ENCODE peak calls at places on chromosome 21, in eight cellular contexts. M is A549, T is heart left ventricle, O is gastrocnemius medialis, R is GM12878, H is upper lobe of left lung, J is HCT116, S is K562. G is an unnamed sample.

GRCh38 chr21:33698088-33698487 is 55.8 kb downstream of the ITSN1 start:
- ATAC-seq in H (no peak), J (no peak), O (no peak), T (peak), M (no peak), S (no peak), R (no peak), G (no peak)

GRCh38 chr21:39451332-39452206 is at the start of gene SH3BGR:
- ATAC-seq in T (peak), O (peak), H (peak), J (peak), M (no peak), R (no peak), S (peak), G (peak)

GRCh38 chr21:34967509-34968289 is 81.4 kb downstream of the RUNX1 start:
- ATAC-seq in T (no peak), H (no peak), S (peak), M (no peak), R (no peak), J (no peak), O (no peak), G (no peak)

GRCh38 chr21:39799178-39799577 is 54.2 kb downstream of the IGSF5 start:
- ATAC-seq in M (no peak), S (no peak), H (no peak), O (no peak), J (no peak), R (no peak), T (peak), G (no peak)

GRCh38 chr21:44354001-44354405 is 582 bp downstream of the TRPM2 start:
- ATAC-seq in O (peak), J (no peak), M (no peak), T (peak), R (no peak), S (no peak), H (no peak), G (peak)

GRCh38 chr21:38912789-38913119 is 107.0 kb downstream of the ETS2 start:
- ATAC-seq in S (peak), R (no peak), H (no peak), O (no peak), M (no peak), J (peak), T (no peak), G (no peak)

GRCh38 chr21:34074283-34075098 is 1.1 kb downstream of the MRPS6 start:
- ATAC-seq in S (peak), M (no peak), J (no peak), O (no peak), H (no peak), R (peak), T (no peak), G (no peak)

GRCh38 chr21:25501448-25501847 is 105.8 kb downstream of the MRPL39 start:
- ATAC-seq in T (no peak), R (peak), O (no peak), H (no peak), M (no peak), J (no peak), S (no peak), G (no peak)

GRCh38 chr21:39483917-39484316 is 32.1 kb downstream of the SH3BGR start:
- ATAC-seq in M (no peak), H (no peak), O (peak), T (no peak), S (no peak), J (no peak), R (no peak), G (no peak)

GRCh38 chr21:31218830-31219608 is 125.0 kb downstream of the TIAM1 start:
- ATAC-seq in O (peak), H (peak), R (peak), S (no peak), M (no peak), J (peak), T (peak), G (peak)

GRCh38 chr21:38487906-38488639 is 10.2 kb downstream of the ERG start:
- ATAC-seq in R (no peak), S (no peak), O (peak), J (no peak), H (no peak), T (peak), M (no peak), G (no peak)

GRCh38 chr21:33854604-33855003 is 61.0 kb downstream of the ATP5PO start:
- ATAC-seq in H (no peak), S (no peak), T (peak), J (no peak), R (no peak), M (peak), O (no peak), G (no peak)

GRCh38 chr21:20968391-20968790 is 29.8 kb upstream of the NCAM2 start:
- ATAC-seq in M (no peak), S (no peak), J (no peak), H (no peak), T (no peak), R (no peak), O (no peak), G (no peak)

GRCh38 chr21:24436236-24436635 is 1171.0 kb downstream of the MRPL39 start:
- ATAC-seq in T (no peak), S (no peak), J (no peak), H (no peak), M (no peak), R (no peak), O (no peak), G (no peak)

GRCh38 chr21:17270234-17270633 is 242.6 kb upstream of the CXADR start:
- ATAC-seq in S (no peak), H (no peak), J (no peak), M (peak), T (peak), R (no peak), O (peak), G (peak)

GRCh38 chr21:34110594-34111202 is 37.3 kb downstream of the MRPS6 start:
- ATAC-seq in H (no peak), S (peak), R (no peak), O (no peak), J (no peak), T (no peak), M (no peak), G (no peak)

GRCh38 chr21:41290106-41290799 is 26.3 kb upstream of the FAM3B start:
- ATAC-seq in H (no peak), T (no peak), O (no peak), S (no peak), R (no peak), M (no peak), J (no peak), G (no peak)

GRCh38 chr21:17476006-17476405 is 36.8 kb upstream of the CXADR start:
- ATAC-seq in S (no peak), R (no peak), H (no peak), O (no peak), T (peak), M (no peak), J (no peak), G (no peak)

GRCh38 chr21:40976198-40977114 is 129.5 kb upstream of the DSCAM start:
- ATAC-seq in S (no peak), O (no peak), M (no peak), H (no peak), T (no peak), J (no peak), R (no peak), G (no peak)

GRCh38 chr21:33940846-33941245 is 25.2 kb upstream of the ATP5PO start:
- ATAC-seq in O (no peak), T (no peak), S (no peak), H (no peak), R (no peak), J (no peak), M (no peak), G (peak)

GRCh38 chr21:15682182-15682895 is 47.4 kb upstream of the USP25 start:
- ATAC-seq in S (no peak), H (no peak), J (no peak), O (no peak), T (peak), R (no peak), M (no peak), G (no peak)

GRCh38 chr21:20874202-20874601 is 124.0 kb upstream of the NCAM2 start:
- ATAC-seq in T (no peak), H (no peak), M (no peak), R (no peak), J (no peak), S (no peak), O (no peak), G (no peak)

GRCh38 chr21:34093083-34093482 is 19.7 kb downstream of the MRPS6 start:
- ATAC-seq in H (no peak), S (no peak), M (no peak), O (no peak), J (no peak), T (no peak), R (no peak), G (no peak)

GRCh38 chr21:33989440-33989839 is 73.8 kb upstream of the ATP5PO start:
- ATAC-seq in O (no peak), T (no peak), M (no peak), J (no peak), R (no peak), H (no peak), S (no peak), G (no peak)

GRCh38 chr21:16578912-16579311 is 849.1 kb downstream of the USP25 start:
- ATAC-seq in S (no peak), O (no peak), H (no peak), R (no peak), T (peak), M (no peak), J (no peak), G (no peak)

GRCh38 chr21:30979054-30979453 is 59.2 kb downstream of the KRTAP19-8 start:
- ATAC-seq in J (no peak), R (no peak), H (no peak), M (no peak), O (no peak), S (no peak), T (no peak), G (no peak)

GRCh38 chr21:24375201-24375600 is 1232.1 kb downstream of the MRPL39 start:
- ATAC-seq in S (no peak), T (no peak), R (peak), M (no peak), J (no peak), O (no peak), H (no peak), G (no peak)

GRCh38 chr21:32410291-32410690 is 2.2 kb upstream of the EVA1C start:
- ATAC-seq in R (no peak), M (no peak), O (no peak), S (no peak), H (no peak), J (no peak), T (no peak), G (no peak)

GRCh38 chr21:32410916-32411315 is 1.6 kb upstream of the EVA1C start:
- ATAC-seq in H (no peak), J (no peak), O (no peak), M (no peak), T (peak), S (no peak), R (no peak), G (no peak)

GRCh38 chr21:32412998-32413504 is 545 bp downstream of the EVA1C start:
- ATAC-seq in T (peak), S (no peak), O (peak), R (no peak), M (peak), H (peak), J (peak), G (peak)

GRCh38 chr21:32412162-32412997 is at the start of gene EVA1C:
- ATAC-seq in O (peak), T (peak), R (no peak), J (peak), H (peak), S (no peak), M (peak), G (peak)

GRCh38 chr21:32411366-32412161 is 942 bp upstream of the EVA1C start:
- ATAC-seq in O (peak), H (peak), S (peak), J (peak), M (peak), R (no peak), T (peak), G (peak)
- TF ChIP-seq POLR2A in O (peak), H (peak), S (no peak), J (peak), M (peak), R (no peak), T (peak), G (peak)

GRCh38 chr21:36987845-36988244 is 18.7 kb upstream of the RIPPLY3 start:
- ATAC-seq in O (no peak), H (no peak), J (no peak), M (no peak), R (no peak), T (no peak), S (no peak), G (no peak)

GRCh38 chr21:36988536-36988935 is 18.0 kb upstream of the RIPPLY3 start:
- ATAC-seq in H (no peak), M (no peak), J (no peak), O (no peak), R (no peak), T (no peak), S (no peak), G (no peak)

GRCh38 chr21:36990508-36991205 is 15.8 kb upstream of the RIPPLY3 start:
- ATAC-seq in M (no peak), H (no peak), O (no peak), R (no peak), S (no peak), T (no peak), J (no peak), G (no peak)

GRCh38 chr21:36992671-36993070 is 13.8 kb upstream of the RIPPLY3 start:
- ATAC-seq in T (no peak), J (no peak), H (no peak), S (no peak), O (no peak), M (no peak), R (no peak), G (no peak)

DNA sequence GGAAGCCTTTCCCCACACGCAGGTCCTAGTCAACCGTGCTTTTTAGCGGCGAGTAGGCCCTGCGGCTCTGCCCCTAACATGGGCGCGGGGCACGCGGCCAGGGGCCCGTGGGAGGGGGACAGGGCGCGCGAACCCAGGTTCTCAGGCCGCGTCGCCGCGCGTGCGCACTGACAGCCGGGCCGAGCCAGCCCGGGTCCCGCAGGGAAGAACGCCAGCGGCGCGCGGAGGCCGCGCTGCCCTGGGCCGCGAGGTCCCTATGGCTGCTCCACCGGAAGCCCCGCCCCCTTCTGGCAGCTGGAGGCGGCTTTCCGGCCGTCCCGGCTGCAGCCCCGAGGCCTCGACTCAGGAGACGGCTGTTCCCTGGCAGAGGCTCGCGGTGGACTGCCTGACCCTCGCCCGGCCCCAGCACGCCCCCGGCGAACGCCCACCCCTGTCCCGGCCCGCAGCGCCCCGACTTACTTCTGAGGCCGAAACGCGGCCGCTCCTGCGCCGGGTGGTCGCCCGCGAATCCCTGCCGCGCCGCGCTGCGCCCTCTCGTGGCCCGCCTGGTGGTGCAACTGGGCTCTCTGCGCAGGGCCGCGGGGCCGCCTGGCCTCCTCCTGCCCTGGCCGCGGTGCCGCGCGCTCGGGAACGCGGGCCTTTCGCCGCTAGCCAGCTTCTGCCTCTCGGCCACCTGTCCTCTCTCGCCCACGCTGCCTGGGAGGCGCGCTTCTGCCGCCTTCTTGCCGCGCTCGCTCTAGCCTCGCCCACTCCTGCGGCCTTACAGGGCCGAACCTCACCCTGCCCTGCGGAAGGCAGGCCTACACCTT is 16.6 kb upstream of the RIPPLY3 start:
- ATAC-seq in O (peak), J (peak), T (peak), M (peak), S (peak), R (peak), H (peak), G (peak)
- TF ChIP-seq POLR2A in O (peak), J (peak), T (peak), M (peak), S (peak), R (peak), H (peak), G (peak)

DNA sequence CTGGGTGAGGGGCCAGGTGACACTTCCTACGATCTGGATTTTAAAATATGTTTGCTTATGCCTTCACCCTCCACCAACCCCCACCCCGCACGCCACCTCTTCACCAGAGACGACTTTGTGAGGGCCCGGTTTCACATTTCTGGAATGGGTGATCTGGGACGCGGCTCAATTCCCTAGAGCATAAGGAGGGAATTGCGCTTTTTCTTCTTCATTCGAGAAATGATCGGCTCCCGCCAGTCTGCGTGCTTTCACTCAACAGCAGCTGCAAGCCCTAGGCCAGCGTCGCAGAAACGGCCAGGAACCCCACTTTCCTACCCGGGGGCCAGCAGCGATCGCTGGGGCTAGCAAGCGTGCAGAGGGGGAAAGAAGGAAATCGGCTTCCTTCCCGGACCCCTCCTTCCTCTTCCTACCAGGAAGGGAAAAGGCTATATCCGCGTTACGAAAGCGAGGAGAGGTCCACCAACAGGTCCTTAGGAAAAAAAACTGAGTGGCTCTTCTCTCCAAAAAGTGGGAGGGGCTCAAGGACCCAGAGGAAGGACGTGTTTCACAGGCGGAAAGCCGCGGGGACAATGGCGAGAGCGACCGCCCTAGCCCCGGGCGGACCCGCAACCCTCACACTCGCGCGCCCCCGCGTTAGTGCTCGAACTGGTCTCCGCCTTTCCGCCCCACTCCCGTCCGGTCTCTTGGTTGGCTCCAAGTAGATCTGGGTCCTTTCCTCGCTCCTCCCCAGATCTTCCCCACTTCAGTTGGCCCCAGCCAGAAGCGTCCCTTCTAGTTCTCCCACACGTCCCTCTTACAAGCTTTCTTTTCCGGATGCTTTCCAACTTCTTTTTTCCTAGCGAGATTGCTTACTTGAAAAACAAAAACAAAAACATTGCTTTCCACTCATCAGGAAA is 1.1 kb upstream of the ADAMTS1 start:
- ATAC-seq in S (no peak), J (no peak), H (peak), R (no peak), T (peak), O (peak), M (peak), G (peak)
- TF ChIP-seq POLR2A in S (no peak), J (no peak), H (peak), R (no peak), T (peak), O (peak), M (no peak), G (peak)

GRCh38 chr21:36156815-36157670 is at the start of gene DOP1B:
- ATAC-seq in J (peak), H (no peak), O (peak), S (peak), M (peak), T (peak), R (peak), G (no peak)
- TF ChIP-seq POLR2A in J (peak), H (peak), O (peak), S (peak), M (peak), T (peak), R (peak), G (peak)

GRCh38 chr21:36456714-36457399 is 23.1 kb downstream of the CLDN14 start:
- ATAC-seq in M (no peak), O (no peak), H (no peak), S (no peak), R (no peak), J (no peak), T (no peak), G (no peak)
- TF ChIP-seq POLR2A in M (no peak), O (no peak), H (no peak), S (no peak), R (no peak), J (no peak), T (no peak), G (no peak)

GRCh38 chr21:42655797-42656770 is 2.7 kb downstream of the PDE9A start:
- ATAC-seq in T (no peak), J (no peak), H (no peak), O (no peak), M (no peak), S (no peak), R (no peak), G (no peak)

GRCh38 chr21:42656872-42657271 is 3.5 kb downstream of the PDE9A start:
- ATAC-seq in T (no peak), J (no peak), H (no peak), O (no peak), M (no peak), S (no peak), R (no peak), G (no peak)

GRCh38 chr21:42653492-42654061 is at the start of gene PDE9A:
- ATAC-seq in S (peak), R (no peak), H (no peak), T (peak), M (peak), J (peak), O (no peak), G (peak)

GRCh38 chr21:42654179-42654912 is 925 bp downstream of the PDE9A start:
- ATAC-seq in T (no peak), J (peak), S (no peak), M (no peak), H (no peak), O (no peak), R (peak), G (no peak)

DNA sequence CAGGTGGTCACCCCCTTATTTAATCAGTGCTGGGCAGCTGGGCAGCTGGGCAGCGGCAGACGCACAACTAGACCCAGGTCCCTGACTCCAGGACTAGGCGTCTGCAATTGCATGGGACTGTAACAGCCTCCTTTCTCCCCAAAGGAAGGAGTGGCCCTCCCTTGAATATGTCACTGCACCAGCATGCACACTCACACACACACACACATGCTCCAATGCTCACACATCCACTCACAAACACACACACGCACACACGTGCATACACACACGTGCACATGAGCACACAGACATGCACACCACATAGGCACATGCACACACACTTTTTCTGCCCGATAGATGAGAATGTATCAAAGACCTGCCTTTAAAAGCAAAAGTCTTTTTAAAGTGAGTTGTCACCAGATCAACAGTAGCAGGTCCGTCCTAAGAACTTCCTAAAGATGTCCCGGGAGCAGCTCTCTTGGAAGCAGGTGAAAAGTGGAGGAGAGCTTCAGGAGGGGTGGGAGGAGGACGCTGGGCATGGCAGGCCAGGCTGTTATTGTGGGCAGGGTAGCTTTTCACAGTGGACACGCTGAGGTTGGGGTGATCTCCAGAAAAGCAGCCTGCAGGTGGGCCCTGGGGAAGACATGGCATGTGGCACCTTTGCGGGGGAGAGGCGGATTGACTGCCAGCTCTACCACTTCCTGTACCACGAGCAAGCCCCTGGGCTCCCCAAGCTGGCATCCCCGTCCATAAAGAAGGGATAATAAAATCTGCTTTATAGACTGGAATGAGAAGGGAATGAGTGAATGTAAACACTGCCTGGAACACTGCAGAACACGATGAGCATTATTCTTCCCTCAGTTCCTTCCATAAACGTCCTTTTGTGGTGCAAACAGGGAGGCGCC is 1.7 kb downstream of the PDE9A start:
- ATAC-seq in J (no peak), S (no peak), R (no peak), T (no peak), O (no peak), M (no peak), H (no peak), G (no peak)
- TF ChIP-seq POLR2A in J (no peak), S (no peak), R (no peak), T (no peak), O (no peak), M (no peak), H (no peak), G (no peak)

GRCh38 chr21:14584357-14585095 is 38.4 kb upstream of the SAMSN1 start:
- ATAC-seq in T (no peak), S (peak), R (no peak), J (no peak), M (no peak), O (no peak), H (no peak), G (no peak)
- TF ChIP-seq POLR2A in T (no peak), S (no peak), R (no peak), J (no peak), M (no peak), O (no peak), H (no peak), G (no peak)